ENCODE peak calls at places on chromosomes 3 and 15, in four cellular contexts. S, A, W and D are unnamed samples.
A peak's percentile ranks its signal among the peaks of the same experiment; 100 is the strongest.

GRCh38 chr15:89486726-89487050 is 9.7 kb downstream of the RHCG start:
- DNase-seq in S (no peak), A (no peak), W (no peak), D (peak; percentile 71)

GRCh38 chr15:88385078-88385700 is 82.0 kb downstream of the MRPL46 start:
- DNase-seq in W (peak; percentile 15), S (no peak), A (no peak), D (no peak)

GRCh38 chr3:58639842-58640241 is 26.7 kb downstream of the FAM3D start:
- DNase-seq in A (no peak), S (no peak), W (no peak), D (no peak)

GRCh38 chr15:78046796-78047341 is 30.6 kb downstream of the TBC1D2B start:
- DNase-seq in W (no peak), A (no peak), S (no peak), D (no peak)

GRCh38 chr3:33523093-33523667 is 83.0 kb upstream of the UBP1 start:
- DNase-seq in A (no peak), W (no peak), S (no peak), D (no peak)

GRCh38 chr3:149384911-149385321 is 7.5 kb upstream of the TM4SF1 start:
- DNase-seq in W (no peak), A (no peak), S (no peak), D (no peak)

GRCh38 chr3:53114412-53115074 is 15.7 kb downstream of the RFT1 start:
- DNase-seq in A (no peak), W (peak; percentile 31), S (no peak), D (no peak)

GRCh38 chr3:165476399-165477060 is 280.3 kb upstream of the SLITRK3 start:
- DNase-seq in W (no peak), A (no peak), S (no peak), D (no peak)

GRCh38 chr3:122533931-122534334 is 19.2 kb upstream of the KPNA1 start:
- DNase-seq in W (peak; percentile 68), A (no peak), S (no peak), D (no peak)

GRCh38 chr15:49876401-49877038 is 242.5 kb downstream of the ATP8B4 start:
- DNase-seq in S (peak; percentile 27), W (no peak), A (no peak), D (peak; percentile 53)

GRCh38 chr3:141262306-141262705 is 30.7 kb downstream of the PXYLP1 start:
- DNase-seq in A (no peak), W (peak; percentile 38), S (no peak), D (no peak)

GRCh38 chr3:113560845-113561623 is 28.7 kb downstream of the SIDT1 start:
- DNase-seq in S (no peak), A (no peak), W (no peak), D (no peak)

GRCh38 chr15:65970937-65971740 is 101.8 kb downstream of the RAB11A start:
- DNase-seq in A (no peak), S (no peak), W (no peak), D (no peak)

GRCh38 chr3:126152458-126152857 is 27.9 kb downstream of the ALDH1L1 start:
- DNase-seq in S (no peak), W (no peak), A (no peak), D (no peak)

GRCh38 chr3:100316656-100317069 is 17.9 kb upstream of the NIT2 start:
- DNase-seq in A (no peak), W (no peak), S (peak; percentile 25), D (no peak)

GRCh38 chr15:38991701-38992100 is 427.1 kb upstream of the RASGRP1 start:
- DNase-seq in A (no peak), S (no peak), W (no peak), D (no peak)

GRCh38 chr15:41494922-41495735 is 1.5 kb downstream of the ITPKA start:
- DNase-seq in S (peak; percentile 39), A (no peak), W (no peak), D (peak; percentile 54)

GRCh38 chr15:46280753-46281521 is 646.1 kb downstream of the SQOR start:
- DNase-seq in S (no peak), W (no peak), A (no peak), D (peak; percentile 40)